ENCODE peak calls at places on chromosomes 3 and 15, in five cellular contexts. B, O, C, J and M are unnamed samples.

GRCh38 chr3:158625881-158626280 is 18.4 kb upstream of the GFM1 start:
- DNase-seq in B (no peak), O (no peak), C (no peak), J (no peak), M (no peak)

GRCh38 chr15:75573001-75573400 is 6.1 kb downstream of the PTPN9 start:
- DNase-seq in B (no peak), O (no peak), C (no peak), J (no peak), M (peak; percentile 49)

GRCh38 chr15:51108933-51109550 is 14.3 kb upstream of the TNFAIP8L3 start:
- DNase-seq in B (no peak), O (no peak), C (no peak), J (no peak), M (peak; percentile 100)

GRCh38 chr3:50342818-50343633 is 2.4 kb upstream of the RASSF1 start:
- DNase-seq in B (peak; percentile 80), O (no peak), C (no peak), J (no peak), M (no peak)

GRCh38 chr3:197353867-197354180 is 55.4 kb upstream of the DLG1 start:
- DNase-seq in B (no peak), O (no peak), C (no peak), J (no peak), M (no peak)

GRCh38 chr3:49422379-49423248 is at the start of gene AMT:
- DNase-seq in B (peak; percentile 97), O (no peak), C (no peak), J (no peak), M (no peak)

GRCh38 chr15:70098461-70099166 is 897 bp upstream of the TLE3 start:
- DNase-seq in B (peak; percentile 89), O (peak; percentile 39), C (peak; percentile 34), J (peak; percentile 24), M (no peak)

GRCh38 chr15:56794150-56794922 is 61.0 kb upstream of the ZNF280D start:
- DNase-seq in B (no peak), O (no peak), C (no peak), J (no peak), M (peak; percentile 75)